ENCODE peak calls at places on chromosome 2, in nine cellular contexts. One of them, this sample, is unnamed. For H3K36me3, the result is how much of the 10 kb centered on the place peaks cover.

GRCh38 chr2:107290041-107290440 is 404.1 kb upstream of the ST6GAL2 start:
- DNase-seq in lower lobe of right lung: no peak
- DNase-seq in sigmoid colon: no peak
- DNase-seq in hepatocyte: no peak
- DNase-seq in SK-N-SH: no peak
- DNase-seq in esophagus squamous epithelium: no peak
- DNase-seq in thoracic aorta: no peak
- DNase-seq in transverse colon: no peak
- DNase-seq in HepG2: no peak
- DNase-seq in this sample: no peak

GRCh38 chr2:165011199-165011598 is 55.9 kb upstream of the SLC38A11 start:
- DNase-seq in lower lobe of right lung: no peak
- DNase-seq in sigmoid colon: no peak
- DNase-seq in hepatocyte: no peak
- DNase-seq in SK-N-SH: no peak
- DNase-seq in esophagus squamous epithelium: no peak
- DNase-seq in thoracic aorta: no peak
- DNase-seq in transverse colon: no peak
- DNase-seq in HepG2: no peak
- DNase-seq in this sample: no peak

GRCh38 chr2:138245309-138245708 is 256.3 kb upstream of the SPOPL start:
- DNase-seq in lower lobe of right lung: no peak
- DNase-seq in sigmoid colon: no peak
- DNase-seq in hepatocyte: no peak
- DNase-seq in SK-N-SH: no peak
- DNase-seq in esophagus squamous epithelium: no peak
- DNase-seq in thoracic aorta: no peak
- DNase-seq in transverse colon: no peak
- DNase-seq in HepG2: no peak
- DNase-seq in this sample: no peak

GRCh38 chr2:229714736-229715541 is 584 bp upstream of the DNER start:
- DNase-seq in lower lobe of right lung: peak
- DNase-seq in sigmoid colon: peak
- DNase-seq in hepatocyte: peak
- DNase-seq in SK-N-SH: peak
- DNase-seq in esophagus squamous epithelium: no peak
- DNase-seq in thoracic aorta: no peak
- DNase-seq in transverse colon: peak
- DNase-seq in HepG2: peak
- DNase-seq in this sample: no peak

GRCh38 chr2:135150711-135151110 is 98.6 kb downstream of the RAB3GAP1 start:
- DNase-seq in lower lobe of right lung: no peak
- DNase-seq in sigmoid colon: no peak
- DNase-seq in hepatocyte: peak
- DNase-seq in SK-N-SH: no peak
- DNase-seq in esophagus squamous epithelium: no peak
- DNase-seq in thoracic aorta: no peak
- DNase-seq in transverse colon: no peak
- DNase-seq in HepG2: peak
- DNase-seq in this sample: no peak

GRCh38 chr2:6906165-6906751 is 11.0 kb upstream of the RNF144A start:
- DNase-seq in lower lobe of right lung: no peak
- DNase-seq in sigmoid colon: no peak
- DNase-seq in hepatocyte: no peak
- DNase-seq in SK-N-SH: no peak
- DNase-seq in esophagus squamous epithelium: no peak
- DNase-seq in thoracic aorta: no peak
- DNase-seq in transverse colon: no peak
- DNase-seq in HepG2: no peak
- DNase-seq in this sample: no peak

GRCh38 chr2:69466728-69467127 is 29.5 kb upstream of the NFU1 start:
- DNase-seq in lower lobe of right lung: no peak
- DNase-seq in sigmoid colon: no peak
- DNase-seq in hepatocyte: no peak
- DNase-seq in SK-N-SH: no peak
- DNase-seq in esophagus squamous epithelium: no peak
- DNase-seq in thoracic aorta: no peak
- DNase-seq in transverse colon: no peak
- DNase-seq in HepG2: no peak
- DNase-seq in this sample: no peak

GRCh38 chr2:233857511-233858118 is 3.3 kb upstream of the HJURP start:
- DNase-seq in lower lobe of right lung: peak
- DNase-seq in sigmoid colon: no peak
- DNase-seq in hepatocyte: peak
- DNase-seq in SK-N-SH: no peak
- DNase-seq in esophagus squamous epithelium: no peak
- DNase-seq in thoracic aorta: no peak
- DNase-seq in transverse colon: peak
- DNase-seq in HepG2: no peak
- DNase-seq in this sample: no peak

GRCh38 chr2:220228310-220229006 is 601.0 kb downstream of the SLC4A3 start:
- DNase-seq in lower lobe of right lung: no peak
- DNase-seq in sigmoid colon: no peak
- DNase-seq in hepatocyte: peak
- DNase-seq in SK-N-SH: peak
- DNase-seq in esophagus squamous epithelium: no peak
- DNase-seq in thoracic aorta: no peak
- DNase-seq in transverse colon: no peak
- DNase-seq in HepG2: peak
- DNase-seq in this sample: no peak

GRCh38 chr2:220226076-220226475 is 598.6 kb downstream of the SLC4A3 start:
- DNase-seq in lower lobe of right lung: no peak
- DNase-seq in sigmoid colon: no peak
- DNase-seq in hepatocyte: no peak
- DNase-seq in SK-N-SH: no peak
- DNase-seq in esophagus squamous epithelium: no peak
- DNase-seq in thoracic aorta: no peak
- DNase-seq in transverse colon: no peak
- DNase-seq in HepG2: no peak
- DNase-seq in this sample: no peak

GRCh38 chr2:220226541-220226940 is 599.1 kb downstream of the SLC4A3 start:
- DNase-seq in lower lobe of right lung: no peak
- DNase-seq in sigmoid colon: no peak
- DNase-seq in hepatocyte: no peak
- DNase-seq in SK-N-SH: no peak
- DNase-seq in esophagus squamous epithelium: no peak
- DNase-seq in thoracic aorta: no peak
- DNase-seq in transverse colon: no peak
- DNase-seq in HepG2: no peak
- DNase-seq in this sample: no peak

GRCh38 chr2:220224711-220225519 is 597.5 kb downstream of the SLC4A3 start:
- DNase-seq in lower lobe of right lung: no peak
- DNase-seq in sigmoid colon: no peak
- DNase-seq in hepatocyte: no peak
- DNase-seq in SK-N-SH: no peak
- DNase-seq in esophagus squamous epithelium: no peak
- DNase-seq in thoracic aorta: no peak
- DNase-seq in transverse colon: no peak
- DNase-seq in HepG2: no peak
- DNase-seq in this sample: peak

DNA sequence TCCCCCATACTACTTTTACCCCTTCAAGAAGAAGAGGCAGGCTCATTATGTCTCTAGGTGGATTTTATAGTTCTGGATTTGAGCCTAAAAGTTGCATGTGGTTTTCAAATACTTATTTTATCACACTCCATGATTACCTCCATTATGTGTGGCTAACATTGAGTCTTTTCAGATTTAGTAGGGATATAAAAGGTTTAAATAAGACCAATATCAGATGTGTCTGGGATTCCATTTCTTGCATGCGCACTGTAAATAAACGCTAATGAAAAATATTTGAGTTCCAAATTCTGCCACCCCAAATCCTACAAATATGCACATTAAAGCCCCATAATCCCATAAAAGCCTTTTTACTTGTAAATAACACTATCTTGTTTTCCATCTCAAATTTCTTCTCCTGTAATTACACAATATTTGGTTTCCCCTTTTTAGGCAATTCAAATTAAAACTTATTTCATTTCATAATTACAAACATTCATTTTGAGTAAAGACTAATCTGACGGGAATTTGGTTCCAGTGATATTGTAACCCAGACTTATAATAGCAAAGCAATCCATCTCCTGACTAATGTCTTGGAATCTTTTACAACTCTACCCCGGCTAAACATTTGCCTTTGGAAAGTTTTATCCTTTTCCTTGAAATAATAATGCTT is 600.0 kb downstream of the SLC4A3 start:
- DNase-seq in lower lobe of right lung: no peak
- DNase-seq in sigmoid colon: no peak
- DNase-seq in hepatocyte: no peak
- DNase-seq in SK-N-SH: no peak
- DNase-seq in esophagus squamous epithelium: no peak
- DNase-seq in thoracic aorta: no peak
- DNase-seq in transverse colon: no peak
- DNase-seq in HepG2: no peak
- DNase-seq in this sample: no peak
- H3K27ac ChIP-seq in lower lobe of right lung: no peak
- H3K27ac ChIP-seq in sigmoid colon: no peak
- H3K27ac ChIP-seq in hepatocyte: no peak
- H3K27ac ChIP-seq in SK-N-SH: peak
- H3K27ac ChIP-seq in esophagus squamous epithelium: no peak
- H3K27ac ChIP-seq in thoracic aorta: no peak
- H3K27ac ChIP-seq in transverse colon: no peak
- H3K27ac ChIP-seq in HepG2: no peak
- H3K27ac ChIP-seq in this sample: peak

GRCh38 chr2:144595686-144596073 is 75.8 kb upstream of the ZEB2 start:
- DNase-seq in lower lobe of right lung: no peak
- DNase-seq in sigmoid colon: no peak
- DNase-seq in hepatocyte: no peak
- DNase-seq in SK-N-SH: no peak
- DNase-seq in esophagus squamous epithelium: no peak
- DNase-seq in thoracic aorta: no peak
- DNase-seq in transverse colon: no peak
- DNase-seq in HepG2: no peak
- DNase-seq in this sample: no peak

GRCh38 chr2:144598906-144599305 is 79.0 kb upstream of the ZEB2 start:
- DNase-seq in lower lobe of right lung: no peak
- DNase-seq in sigmoid colon: no peak
- DNase-seq in hepatocyte: no peak
- DNase-seq in SK-N-SH: no peak
- DNase-seq in esophagus squamous epithelium: no peak
- DNase-seq in thoracic aorta: no peak
- DNase-seq in transverse colon: no peak
- DNase-seq in HepG2: no peak
- DNase-seq in this sample: no peak

GRCh38 chr2:144597894-144598593 is 78.1 kb upstream of the ZEB2 start:
- DNase-seq in lower lobe of right lung: no peak
- DNase-seq in sigmoid colon: no peak
- DNase-seq in hepatocyte: no peak
- DNase-seq in SK-N-SH: no peak
- DNase-seq in esophagus squamous epithelium: no peak
- DNase-seq in thoracic aorta: no peak
- DNase-seq in transverse colon: no peak
- DNase-seq in HepG2: no peak
- DNase-seq in this sample: no peak

GRCh38 chr2:144595279-144595678 is 75.4 kb upstream of the ZEB2 start:
- DNase-seq in lower lobe of right lung: no peak
- DNase-seq in sigmoid colon: no peak
- DNase-seq in hepatocyte: no peak
- DNase-seq in SK-N-SH: no peak
- DNase-seq in esophagus squamous epithelium: no peak
- DNase-seq in thoracic aorta: no peak
- DNase-seq in transverse colon: no peak
- DNase-seq in HepG2: no peak
- DNase-seq in this sample: no peak

GRCh38 chr2:144596074-144596871 is 76.4 kb upstream of the ZEB2 start:
- DNase-seq in lower lobe of right lung: no peak
- DNase-seq in sigmoid colon: no peak
- DNase-seq in hepatocyte: peak
- DNase-seq in SK-N-SH: peak
- DNase-seq in esophagus squamous epithelium: no peak
- DNase-seq in thoracic aorta: no peak
- DNase-seq in transverse colon: no peak
- DNase-seq in HepG2: peak
- DNase-seq in this sample: no peak
- H3K4me3 ChIP-seq in lower lobe of right lung: peak
- H3K4me3 ChIP-seq in sigmoid colon: no peak
- H3K4me3 ChIP-seq in hepatocyte: no peak
- H3K4me3 ChIP-seq in SK-N-SH: no peak
- H3K4me3 ChIP-seq in esophagus squamous epithelium: no peak
- H3K4me3 ChIP-seq in thoracic aorta: peak
- H3K4me3 ChIP-seq in transverse colon: no peak
- H3K4me3 ChIP-seq in HepG2: no peak
- H3K4me3 ChIP-seq in this sample: no peak

DNA sequence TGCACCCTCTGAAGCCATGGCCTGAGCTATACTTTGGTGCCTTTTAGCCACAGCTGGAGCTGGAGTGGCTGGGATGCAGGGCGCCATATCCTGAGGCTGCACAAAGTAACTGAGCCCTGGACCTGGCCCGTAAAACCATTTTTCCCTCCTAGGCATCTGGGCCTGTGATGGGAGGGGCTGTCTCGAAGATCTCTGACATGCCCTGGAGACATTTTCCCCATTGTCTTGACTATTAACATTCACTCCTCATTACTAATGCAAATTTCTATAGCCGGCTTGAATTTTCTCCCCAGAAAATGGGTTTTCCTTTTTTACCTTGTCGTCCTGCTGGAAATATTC is 15.4 kb downstream of the TAF1B start:
- DNase-seq in lower lobe of right lung: no peak
- DNase-seq in sigmoid colon: no peak
- DNase-seq in hepatocyte: no peak
- DNase-seq in SK-N-SH: no peak
- DNase-seq in esophagus squamous epithelium: no peak
- DNase-seq in thoracic aorta: no peak
- DNase-seq in transverse colon: no peak
- DNase-seq in HepG2: no peak
- DNase-seq in this sample: no peak
- H3K36me3 ChIP-seq in lower lobe of right lung: under half
- H3K36me3 ChIP-seq in sigmoid colon: under half
- H3K36me3 ChIP-seq in hepatocyte: under half
- H3K36me3 ChIP-seq in SK-N-SH: under half
- H3K36me3 ChIP-seq in esophagus squamous epithelium: under half
- H3K36me3 ChIP-seq in thoracic aorta: under half
- H3K36me3 ChIP-seq in transverse colon: under half
- H3K36me3 ChIP-seq in HepG2: under half
- H3K36me3 ChIP-seq in this sample: half or more

GRCh38 chr2:85778646-85779364 is 25.0 kb downstream of the ATOH8 start:
- DNase-seq in lower lobe of right lung: no peak
- DNase-seq in sigmoid colon: no peak
- DNase-seq in hepatocyte: no peak
- DNase-seq in SK-N-SH: no peak
- DNase-seq in esophagus squamous epithelium: no peak
- DNase-seq in thoracic aorta: no peak
- DNase-seq in transverse colon: no peak
- DNase-seq in HepG2: no peak
- DNase-seq in this sample: no peak

GRCh38 chr2:85779641-85780315 is 26.0 kb downstream of the ATOH8 start:
- DNase-seq in lower lobe of right lung: no peak
- DNase-seq in sigmoid colon: no peak
- DNase-seq in hepatocyte: no peak
- DNase-seq in SK-N-SH: no peak
- DNase-seq in esophagus squamous epithelium: no peak
- DNase-seq in thoracic aorta: no peak
- DNase-seq in transverse colon: no peak
- DNase-seq in HepG2: no peak
- DNase-seq in this sample: no peak

GRCh38 chr2:85783796-85784195 is 30.0 kb downstream of the ATOH8 start:
- DNase-seq in lower lobe of right lung: no peak
- DNase-seq in sigmoid colon: peak
- DNase-seq in hepatocyte: no peak
- DNase-seq in SK-N-SH: no peak
- DNase-seq in esophagus squamous epithelium: no peak
- DNase-seq in thoracic aorta: no peak
- DNase-seq in transverse colon: no peak
- DNase-seq in HepG2: no peak
- DNase-seq in this sample: no peak

GRCh38 chr2:85777441-85777861 is 23.7 kb downstream of the ATOH8 start:
- DNase-seq in lower lobe of right lung: no peak
- DNase-seq in sigmoid colon: no peak
- DNase-seq in hepatocyte: no peak
- DNase-seq in SK-N-SH: no peak
- DNase-seq in esophagus squamous epithelium: no peak
- DNase-seq in thoracic aorta: no peak
- DNase-seq in transverse colon: no peak
- DNase-seq in HepG2: peak
- DNase-seq in this sample: no peak

DNA sequence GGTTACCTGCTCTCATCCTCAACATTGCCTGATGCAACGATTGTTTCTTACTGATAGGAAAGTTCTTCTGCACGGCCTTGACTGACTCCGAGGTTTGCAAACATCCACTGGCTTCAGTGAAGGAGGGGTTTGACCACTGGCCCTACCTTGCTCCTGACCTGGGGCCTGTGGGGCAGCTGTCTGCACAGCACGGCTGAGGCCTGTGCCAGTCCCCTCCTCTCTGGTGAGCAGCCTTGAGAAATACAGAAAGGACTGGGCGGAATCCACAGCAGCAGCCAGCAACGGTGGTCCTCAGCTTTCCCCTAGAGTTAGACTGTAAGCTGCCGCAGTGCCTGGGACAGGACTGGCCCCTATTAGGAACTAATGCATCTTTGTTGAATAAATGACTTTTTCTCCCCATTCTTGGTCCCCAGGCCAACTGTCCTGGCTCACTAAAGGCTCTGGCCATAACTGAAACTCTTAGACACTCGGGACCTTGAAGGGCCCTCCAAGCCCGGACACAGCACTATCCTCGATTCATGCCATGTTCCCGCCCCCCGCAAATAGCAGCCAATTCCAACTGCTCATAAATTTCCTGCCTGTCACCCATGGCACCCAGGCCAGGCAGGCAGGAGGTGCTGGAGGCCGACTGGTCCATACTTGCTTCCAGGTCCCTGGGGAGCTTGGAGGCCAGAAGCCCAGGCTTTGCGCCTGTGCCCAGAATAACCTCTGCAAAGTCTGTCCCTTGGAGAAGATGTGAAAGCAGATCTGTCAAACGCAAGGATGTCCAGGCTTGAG is 26.7 kb downstream of the ATOH8 start:
- DNase-seq in lower lobe of right lung: no peak
- DNase-seq in sigmoid colon: peak
- DNase-seq in hepatocyte: no peak
- DNase-seq in SK-N-SH: no peak
- DNase-seq in esophagus squamous epithelium: no peak
- DNase-seq in thoracic aorta: no peak
- DNase-seq in transverse colon: no peak
- DNase-seq in HepG2: no peak
- DNase-seq in this sample: no peak
- H3K27ac ChIP-seq in lower lobe of right lung: no peak
- H3K27ac ChIP-seq in sigmoid colon: no peak
- H3K27ac ChIP-seq in hepatocyte: no peak
- H3K27ac ChIP-seq in SK-N-SH: no peak
- H3K27ac ChIP-seq in esophagus squamous epithelium: no peak
- H3K27ac ChIP-seq in thoracic aorta: peak
- H3K27ac ChIP-seq in transverse colon: no peak
- H3K27ac ChIP-seq in HepG2: no peak
- H3K27ac ChIP-seq in this sample: no peak